ENCODE peak calls at places on chromosomes 7 and 10, in six cellular contexts. D is Right ventricle myocardium inferior; Y is hepatocyte; R is aorta; X is AG04450; K is stimulated activated CD4-positive, alpha-beta T cell treated with anti-CD3 and anti-CD28 coated beads, Interleukin-15, amount 100 ng/mL, for 24 hours. A is an unnamed sample.

GRCh38 chr10:78863601-78864239 is 205.0 kb upstream of the ZMIZ1 start:
- DNase-seq in D (no peak), K (no peak), X (no peak), Y (peak), R (no peak), A (no peak)

GRCh38 chr7:13016036-13016581 is 328.7 kb downstream of the ARL4A start:
- DNase-seq in X (no peak), R (no peak), Y (no peak), K (no peak), D (no peak), A (peak)

GRCh38 chr10:112593023-112593422 is 146.0 kb downstream of the VTI1A start:
- DNase-seq in K (no peak), D (no peak), Y (no peak), R (no peak), X (no peak), A (no peak)

GRCh38 chr7:786472-787255 is 45.6 kb upstream of the SUN1 start:
- DNase-seq in R (peak), Y (peak), K (peak), D (no peak), X (peak), A (peak)

GRCh38 chr10:79178614-79179403 is 110.0 kb downstream of the ZMIZ1 start:
- DNase-seq in Y (peak), K (no peak), X (peak), D (peak), R (no peak), A (peak)

GRCh38 chr7:98168181-98168903 is 42.9 kb upstream of the BHLHA15 start:
- DNase-seq in X (peak), D (no peak), Y (peak), R (peak), K (peak), A (peak)

GRCh38 chr10:93420091-93420490 is 62.0 kb downstream of the MYOF start:
- DNase-seq in D (no peak), X (no peak), Y (no peak), R (no peak), K (no peak), A (peak)

GRCh38 chr7:105877736-105878135 is 1.3 kb upstream of the ATXN7L1 start:
- DNase-seq in D (no peak), K (no peak), X (no peak), Y (no peak), R (no peak), A (peak)

GRCh38 chr10:78129211-78129610 is 95.5 kb downstream of the RPS24 start:
- DNase-seq in K (no peak), X (no peak), R (no peak), Y (no peak), D (no peak), A (no peak)

GRCh38 chr10:4127518-4128315 is 342.7 kb upstream of the KLF6 start:
- DNase-seq in R (peak), X (no peak), D (no peak), K (peak), Y (peak), A (peak)

GRCh38 chr7:150778738-150779301 is 21.3 kb downstream of the TMEM176B start:
- DNase-seq in D (peak), K (peak), Y (peak), X (peak), R (peak), A (peak)

GRCh38 chr10:86231796-86232560 is 134.6 kb downstream of the GRID1 start:
- DNase-seq in K (no peak), R (peak), X (no peak), Y (no peak), D (no peak), A (no peak)

GRCh38 chr10:36504752-36505151 is 620.6 kb upstream of the ANKRD30A start:
- DNase-seq in D (no peak), Y (no peak), R (no peak), K (no peak), X (no peak), A (no peak)

GRCh38 chr10:116124777-116125176 is 148.2 kb downstream of the GFRA1 start:
- DNase-seq in K (no peak), R (no peak), X (no peak), Y (no peak), D (no peak), A (no peak)